ENCODE peak calls at places on chromosomes 1 and 21, in eight cellular contexts. I is NCI-H345; B is SW480; E is left colon; S is esophagus squamous epithelium; Y is HFF-Myc; O is activated CD8-positive, alpha-beta memory T cell treated with anti-CD3 and anti-CD28 coated beads for 48 hours; L is stimulated activated CD4-positive, alpha-beta T cell treated with anti-CD3 and anti-CD28 coated beads, Interleukin-4, amount 100 ng/mL, for 48 hours. M is an unnamed sample.

GRCh38 chr1:1065265-1065939 is 8.7 kb downstream of the RNF223 start:
- DNase-seq in I (no peak), B (peak), E (no peak), S (no peak), Y (no peak), O (no peak), L (no peak), M (no peak)

GRCh38 chr1:232767381-232768074 is 37.7 kb upstream of the MAP10 start:
- DNase-seq in I (no peak), B (no peak), E (peak), S (no peak), Y (peak), O (no peak), L (no peak), M (peak)

GRCh38 chr1:53681647-53682368 is 57.2 kb downstream of the GLIS1 start:
- DNase-seq in I (peak), B (peak), E (peak), S (no peak), Y (no peak), O (no peak), L (peak), M (no peak)

GRCh38 chr1:183730107-183730724 is 74.7 kb upstream of the RGL1 start:
- DNase-seq in I (no peak), B (no peak), E (no peak), S (no peak), Y (no peak), O (no peak), L (no peak), M (no peak)

GRCh38 chr21:14895792-14896191 is 169.0 kb downstream of the NRIP1 start:
- DNase-seq in I (no peak), B (no peak), E (no peak), S (no peak), Y (no peak), O (no peak), L (no peak), M (no peak)

GRCh38 chr1:64745986-64746940 is 1.4 kb downstream of the RAVER2 start:
- DNase-seq in I (no peak), B (no peak), E (no peak), S (no peak), Y (no peak), O (no peak), L (no peak), M (no peak)

GRCh38 chr21:41064325-41064724 is 103.6 kb upstream of the BACE2 start:
- DNase-seq in I (no peak), B (no peak), E (no peak), S (no peak), Y (no peak), O (no peak), L (no peak), M (no peak)

GRCh38 chr1:196607940-196608339 is 300 bp downstream of the KCNT2 start:
- DNase-seq in I (peak), B (no peak), E (no peak), S (no peak), Y (no peak), O (no peak), L (no peak), M (no peak)

GRCh38 chr1:38089712-38090360 is 43.2 kb upstream of the POU3F1 start:
- DNase-seq in I (no peak), B (no peak), E (no peak), S (no peak), Y (no peak), O (no peak), L (no peak), M (no peak)

GRCh38 chr1:153420306-153420705 is 4.0 kb downstream of the S100A7A start:
- DNase-seq in I (no peak), B (no peak), E (no peak), S (no peak), Y (no peak), O (no peak), L (no peak), M (no peak)

GRCh38 chr1:184287001-184287400 is 99.8 kb upstream of the C1orf21 start:
- DNase-seq in I (peak), B (no peak), E (no peak), S (no peak), Y (peak), O (no peak), L (no peak), M (no peak)

GRCh38 chr1:205298191-205298994 is 23.2 kb downstream of the NUAK2 start:
- DNase-seq in I (no peak), B (peak), E (no peak), S (no peak), Y (peak), O (no peak), L (no peak), M (no peak)

GRCh38 chr1:53737648-53738204 is 1.2 kb downstream of the GLIS1 start:
- DNase-seq in I (no peak), B (no peak), E (no peak), S (no peak), Y (no peak), O (no peak), L (no peak), M (no peak)

GRCh38 chr1:214445846-214446614 is 105.4 kb downstream of the PTPN14 start:
- DNase-seq in I (no peak), B (peak), E (no peak), S (no peak), Y (peak), O (no peak), L (no peak), M (no peak)

GRCh38 chr1:23116921-23117699 is 51.5 kb downstream of the LUZP1 start:
- DNase-seq in I (no peak), B (no peak), E (no peak), S (no peak), Y (no peak), O (no peak), L (no peak), M (no peak)

GRCh38 chr1:3459051-3459908 is 4.8 kb downstream of the ARHGEF16 start:
- DNase-seq in I (no peak), B (peak), E (peak), S (no peak), Y (no peak), O (no peak), L (no peak), M (no peak)

GRCh38 chr1:35544976-35545375 is 12.2 kb downstream of the KIAA0319L start:
- DNase-seq in I (peak), B (peak), E (no peak), S (no peak), Y (no peak), O (no peak), L (no peak), M (no peak)

GRCh38 chr1:25022361-25023189 is 92.5 kb upstream of the RUNX3 start:
- DNase-seq in I (peak), B (peak), E (peak), S (peak), Y (peak), O (peak), L (peak), M (no peak)

GRCh38 chr1:54610048-54610447 is 13.3 kb downstream of the FAM151A start:
- DNase-seq in I (no peak), B (no peak), E (no peak), S (no peak), Y (no peak), O (no peak), L (no peak), M (no peak)

GRCh38 chr1:183472488-183473285 is at the start of gene SMG7:
- DNase-seq in I (peak), B (peak), E (peak), S (peak), Y (no peak), O (peak), L (peak), M (peak)

GRCh38 chr1:182279724-182280506 is 111.7 kb downstream of the GLUL start:
- DNase-seq in I (peak), B (peak), E (no peak), S (no peak), Y (no peak), O (no peak), L (no peak), M (no peak)

GRCh38 chr1:36605942-36606690 is 123.4 kb upstream of the CSF3R start:
- DNase-seq in I (no peak), B (no peak), E (no peak), S (no peak), Y (no peak), O (no peak), L (no peak), M (no peak)